ENCODE peak calls at places on chromosomes 2 and 18, in five cellular contexts. G, Y, K, X and C are unnamed samples.

GRCh38 chr2:68935471-68935870 is 17.2 kb downstream of the GKN2 start:
- DNase-seq in G (no peak), Y (no peak), K (no peak), X (no peak), C (no peak)

GRCh38 chr18:62450546-62451395 is 72.1 kb upstream of the ZCCHC2 start:
- DNase-seq in G (peak), Y (peak), K (peak), X (peak), C (peak)

GRCh38 chr2:238289574-238289973 is 1.2 kb upstream of the PER2 start:
- DNase-seq in G (peak), Y (no peak), K (no peak), X (no peak), C (peak)

GRCh38 chr18:45282101-45282812 is 333.0 kb upstream of the SLC14A2 start:
- DNase-seq in G (no peak), Y (no peak), K (no peak), X (no peak), C (no peak)

GRCh38 chr18:55152801-55153200 is 193.5 kb upstream of the CCDC68 start:
- DNase-seq in G (no peak), Y (no peak), K (peak), X (no peak), C (no peak)

GRCh38 chr18:39057423-39058057 is 1491.9 kb upstream of the CELF4 start:
- DNase-seq in G (no peak), Y (no peak), K (peak), X (no peak), C (no peak)

GRCh38 chr18:36109737-36110136 is 19.4 kb downstream of the SLC39A6 start:
- DNase-seq in G (no peak), Y (no peak), K (no peak), X (no peak), C (no peak)

GRCh38 chr2:70596739-70597138 is 43.1 kb upstream of the TGFA start:
- DNase-seq in G (no peak), Y (no peak), K (no peak), X (no peak), C (no peak)

GRCh38 chr2:208222351-208222750 is 32.5 kb downstream of the IDH1 start:
- DNase-seq in G (no peak), Y (no peak), K (peak), X (peak), C (no peak)

GRCh38 chr2:127321306-127321705 is 27.4 kb upstream of the ERCC3 start:
- DNase-seq in G (no peak), Y (no peak), K (peak), X (no peak), C (no peak)

GRCh38 chr18:46213295-46213694 is 109.1 kb downstream of the HAUS1 start:
- DNase-seq in G (no peak), Y (no peak), K (no peak), X (peak), C (no peak)

GRCh38 chr2:148876589-148877402 is 1.8 kb downstream of the KIF5C start:
- DNase-seq in G (peak), Y (peak), K (no peak), X (no peak), C (peak)

GRCh38 chr2:206176886-206177285 is 17.2 kb downstream of the EEF1B2 start:
- DNase-seq in G (no peak), Y (no peak), K (no peak), X (no peak), C (no peak)

GRCh38 chr2:216057688-216058193 is 23.9 kb downstream of the PECR start:
- DNase-seq in G (peak), Y (peak), K (peak), X (no peak), C (peak)

GRCh38 chr2:239724194-239724849 is 300.8 kb downstream of the NDUFA10 start:
- DNase-seq in G (no peak), Y (peak), K (no peak), X (no peak), C (peak)

GRCh38 chr2:236731767-236732580 is 162.3 kb downstream of the ACKR3 start:
- DNase-seq in G (peak), Y (peak), K (peak), X (no peak), C (no peak)

GRCh38 chr2:54021702-54022101 is 50.9 kb upstream of the PSME4 start:
- DNase-seq in G (no peak), Y (no peak), K (no peak), X (no peak), C (no peak)

GRCh38 chr18:63440897-63441296 is 18.6 kb upstream of the VPS4B start:
- DNase-seq in G (no peak), Y (no peak), K (no peak), X (no peak), C (no peak)

GRCh38 chr2:188326669-188327301 is 35.1 kb downstream of the GULP1 start:
- DNase-seq in G (peak), Y (peak), K (peak), X (peak), C (no peak)

GRCh38 chr2:223416826-223417610 is 185.1 kb downstream of the SCG2 start:
- DNase-seq in G (no peak), Y (no peak), K (no peak), X (no peak), C (no peak)

GRCh38 chr18:77940566-77940965 is 690.9 kb downstream of the GALR1 start:
- DNase-seq in G (no peak), Y (no peak), K (no peak), X (no peak), C (no peak)

GRCh38 chr2:108199726-108200125 is 40.0 kb upstream of the SULT1C3 start:
- DNase-seq in G (no peak), Y (no peak), K (peak), X (no peak), C (no peak)

GRCh38 chr2:226327830-226328229 is 471.8 kb downstream of the IRS1 start:
- DNase-seq in G (no peak), Y (no peak), K (no peak), X (no peak), C (no peak)

GRCh38 chr18:25235648-25236047 is 116.3 kb downstream of the ZNF521 start:
- DNase-seq in G (no peak), Y (no peak), K (no peak), X (no peak), C (no peak)

GRCh38 chr2:230798769-230799399 is 65.9 kb upstream of the ITM2C start:
- DNase-seq in G (no peak), Y (no peak), K (peak), X (peak), C (no peak)

GRCh38 chr18:62450175-62450545 is 72.7 kb upstream of the ZCCHC2 start:
- DNase-seq in G (no peak), Y (no peak), K (no peak), X (no peak), C (no peak)

GRCh38 chr2:99680946-99681345 is 191.1 kb upstream of the REV1 start:
- DNase-seq in G (no peak), Y (no peak), K (peak), X (no peak), C (no peak)

GRCh38 chr2:116435648-116436047 is 1378.8 kb upstream of the DDX18 start:
- DNase-seq in G (no peak), Y (no peak), K (no peak), X (no peak), C (no peak)

GRCh38 chr2:113799375-113799774 is 42.9 kb upstream of the SLC35F5 start:
- DNase-seq in G (no peak), Y (no peak), K (no peak), X (no peak), C (no peak)

GRCh38 chr2:201730651-201731280 is 32.3 kb upstream of the MPP4 start:
- DNase-seq in G (no peak), Y (no peak), K (no peak), X (no peak), C (no peak)

GRCh38 chr2:155703917-155704316 is 628.6 kb downstream of the NR4A2 start:
- DNase-seq in G (no peak), Y (no peak), K (no peak), X (no peak), C (no peak)

GRCh38 chr2:128469203-128469602 is 150.5 kb upstream of the HS6ST1 start:
- DNase-seq in G (no peak), Y (no peak), K (no peak), X (peak), C (no peak)

GRCh38 chr2:42853571-42854206 is 61.3 kb upstream of the HAAO start:
- DNase-seq in G (no peak), Y (no peak), K (no peak), X (no peak), C (peak)

GRCh38 chr18:57585846-57586242 is 658 bp downstream of the FECH start:
- DNase-seq in G (no peak), Y (no peak), K (no peak), X (peak), C (no peak)

GRCh38 chr2:61018319-61018750 is 280 bp upstream of the PUS10 start:
- DNase-seq in G (no peak), Y (no peak), K (peak), X (no peak), C (no peak)

GRCh38 chr2:68722712-68723111 is 11.9 kb upstream of the ARHGAP25 start:
- DNase-seq in G (no peak), Y (no peak), K (no peak), X (peak), C (no peak)

GRCh38 chr2:237281900-237282306 is 132.1 kb downstream of the COL6A3 start:
- DNase-seq in G (no peak), Y (no peak), K (peak), X (no peak), C (no peak)

GRCh38 chr2:44939074-44940052 is 2.1 kb upstream of the SIX3 start:
- DNase-seq in G (no peak), Y (no peak), K (no peak), X (no peak), C (peak)

DNA sequence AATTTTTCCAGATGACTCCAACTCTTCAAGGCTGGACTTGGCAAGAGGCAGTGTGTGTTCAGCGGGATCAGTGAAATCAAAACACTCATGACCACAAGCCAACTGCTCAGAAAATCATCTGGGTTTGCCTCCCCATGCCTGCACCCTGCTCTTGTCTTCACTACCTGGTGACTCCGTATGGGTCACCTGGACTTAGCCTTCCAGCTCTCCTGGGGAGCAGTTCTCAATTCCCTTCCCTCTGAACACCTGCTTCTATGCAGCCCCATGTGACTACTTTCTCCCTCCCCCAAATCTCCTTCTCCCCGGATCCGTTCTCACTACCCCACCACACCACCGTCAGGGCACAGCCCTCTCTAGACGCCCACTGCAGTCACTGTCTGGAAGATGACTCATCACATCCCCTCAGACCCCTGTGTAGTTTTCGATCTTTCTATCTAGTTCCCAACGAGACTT is 130.2 kb upstream of the ID2 start:
- DNase-seq in G (peak), Y (peak), K (no peak), X (no peak), C (peak)
- H3K4me3 ChIP-seq in G (no peak), Y (no peak), K (no peak), X (no peak), C (no peak)

DNA sequence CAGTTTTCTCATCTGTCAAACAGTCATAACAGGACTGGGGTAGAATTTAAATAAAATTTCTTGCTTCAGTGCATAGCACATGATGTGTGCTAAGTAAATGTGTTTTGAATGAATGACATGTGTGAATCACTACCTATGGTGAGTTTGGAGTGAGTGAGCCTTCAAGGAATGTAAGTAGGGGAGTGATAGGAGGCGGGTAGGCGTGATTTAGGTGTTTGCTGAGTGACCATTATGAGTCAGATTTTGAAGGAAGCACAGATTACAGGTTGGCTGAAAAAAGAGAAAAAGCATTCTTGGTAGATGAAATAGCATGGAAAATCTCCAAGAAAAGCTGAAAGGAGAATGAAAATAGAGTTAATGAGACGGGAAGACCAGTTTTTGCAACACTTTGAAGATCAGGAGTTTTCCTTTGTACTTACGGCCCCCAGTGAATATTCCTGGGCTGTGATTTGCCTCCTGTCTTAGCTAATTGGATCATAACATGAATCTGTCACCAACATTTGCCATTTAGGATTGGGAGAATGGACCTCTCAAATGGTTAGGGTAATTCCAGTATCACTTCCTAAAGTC is 136.9 kb upstream of the GATA6 start:
- DNase-seq in G (peak), Y (no peak), K (peak), X (no peak), C (no peak)
- H3K27ac ChIP-seq in G (peak), Y (no peak), K (no peak), X (no peak), C (no peak)

GRCh38 chr2:151769606-151770005 is 35.3 kb upstream of the NEB start:
- DNase-seq in G (no peak), Y (no peak), K (no peak), X (no peak), C (no peak)

GRCh38 chr2:151770995-151771394 is 36.7 kb upstream of the NEB start:
- DNase-seq in G (no peak), Y (no peak), K (no peak), X (no peak), C (no peak)

GRCh38 chr2:151774506-151774905 is 40.2 kb upstream of the NEB start:
- DNase-seq in G (no peak), Y (no peak), K (peak), X (no peak), C (no peak)

GRCh38 chr2:151775057-151775740 is 40.9 kb upstream of the NEB start:
- DNase-seq in G (no peak), Y (no peak), K (peak), X (peak), C (no peak)

GRCh38 chr2:151771599-151772358 is 37.5 kb upstream of the NEB start:
- DNase-seq in G (peak), Y (peak), K (peak), X (no peak), C (peak)
- TF ChIP-seq POLR2A in G (no peak), Y (no peak), K (no peak), X (no peak), C (no peak)

GRCh38 chr2:64141711-64142405 is 2.4 kb downstream of the PELI1 start:
- DNase-seq in G (no peak), Y (no peak), K (peak), X (no peak), C (no peak)
- H3K4me3 ChIP-seq in G (no peak), Y (peak), K (no peak), X (peak), C (peak)

GRCh38 chr2:174580951-174581350 is 16.7 kb downstream of the WIPF1 start:
- DNase-seq in G (no peak), Y (no peak), K (no peak), X (no peak), C (no peak)
- H3K27ac ChIP-seq in G (no peak), Y (no peak), K (no peak), X (no peak), C (peak)

GRCh38 chr2:96552284-96553175 is 16.0 kb downstream of the ARID5A start:
- DNase-seq in G (no peak), Y (no peak), K (no peak), X (no peak), C (no peak)
- TF ChIP-seq POLR2A in G (no peak), Y (no peak), K (no peak), X (no peak), C (no peak)